ENCODE peak calls at places on chromosome 20, in nine cellular contexts. One of them, this sample, is unnamed.

GRCh38 chr20:47720636-47721427 is 64.4 kb downstream of the SULF2 start:
- DNase-seq in adrenal gland: no peak
- DNase-seq in GM13976: no peak
- DNase-seq in foreskin fibroblast: no peak
- DNase-seq in lower lobe of right lung: no peak
- DNase-seq in AG10803: peak; percentile 58
- DNase-seq in MCF 10A: no peak
- DNase-seq in astrocyte: peak; percentile 86
- DNase-seq in CD4-positive, alpha-beta T cell: no peak
- DNase-seq in this sample: peak; percentile 37

GRCh38 chr20:59137532-59137931 is 26.1 kb upstream of the ZNF831 start:
- DNase-seq in adrenal gland: no peak
- DNase-seq in GM13976: no peak
- DNase-seq in foreskin fibroblast: no peak
- DNase-seq in lower lobe of right lung: no peak
- DNase-seq in AG10803: no peak
- DNase-seq in MCF 10A: no peak
- DNase-seq in astrocyte: no peak
- DNase-seq in CD4-positive, alpha-beta T cell: no peak
- DNase-seq in this sample: no peak

GRCh38 chr20:25020901-25021301 is 28.4 kb upstream of the APMAP start:
- DNase-seq in adrenal gland: peak; percentile 31
- DNase-seq in GM13976: no peak
- DNase-seq in foreskin fibroblast: no peak
- DNase-seq in lower lobe of right lung: no peak
- DNase-seq in AG10803: no peak
- DNase-seq in MCF 10A: no peak
- DNase-seq in astrocyte: no peak
- DNase-seq in CD4-positive, alpha-beta T cell: no peak
- DNase-seq in this sample: no peak

GRCh38 chr20:23397961-23398360 is 23.3 kb downstream of the NAPB start:
- DNase-seq in adrenal gland: no peak
- DNase-seq in GM13976: no peak
- DNase-seq in foreskin fibroblast: peak; percentile 47
- DNase-seq in lower lobe of right lung: no peak
- DNase-seq in AG10803: peak; percentile 24
- DNase-seq in MCF 10A: no peak
- DNase-seq in astrocyte: peak; percentile 20
- DNase-seq in CD4-positive, alpha-beta T cell: no peak
- DNase-seq in this sample: peak; percentile 78

GRCh38 chr20:34312024-34312460 is 8.9 kb upstream of the AHCY start:
- DNase-seq in adrenal gland: no peak
- DNase-seq in GM13976: no peak
- DNase-seq in foreskin fibroblast: no peak
- DNase-seq in lower lobe of right lung: no peak
- DNase-seq in AG10803: no peak
- DNase-seq in MCF 10A: no peak
- DNase-seq in astrocyte: no peak
- DNase-seq in CD4-positive, alpha-beta T cell: no peak
- DNase-seq in this sample: no peak

GRCh38 chr20:48486065-48486464 is 341.7 kb downstream of the PREX1 start:
- DNase-seq in adrenal gland: no peak
- DNase-seq in GM13976: no peak
- DNase-seq in foreskin fibroblast: no peak
- DNase-seq in lower lobe of right lung: no peak
- DNase-seq in AG10803: no peak
- DNase-seq in MCF 10A: no peak
- DNase-seq in astrocyte: no peak
- DNase-seq in CD4-positive, alpha-beta T cell: no peak
- DNase-seq in this sample: no peak

GRCh38 chr20:36574278-36575065 is 1.1 kb downstream of the TGIF2 start:
- DNase-seq in adrenal gland: peak; percentile 60
- DNase-seq in GM13976: peak; percentile 64
- DNase-seq in foreskin fibroblast: peak; percentile 16
- DNase-seq in lower lobe of right lung: peak; percentile 70
- DNase-seq in AG10803: peak; percentile 28
- DNase-seq in MCF 10A: peak; percentile 47
- DNase-seq in astrocyte: peak; percentile 41
- DNase-seq in CD4-positive, alpha-beta T cell: no peak
- DNase-seq in this sample: peak; percentile 47

GRCh38 chr20:18524646-18525045 is 16.9 kb downstream of the SEC23B start:
- DNase-seq in adrenal gland: no peak
- DNase-seq in GM13976: no peak
- DNase-seq in foreskin fibroblast: peak; percentile 87
- DNase-seq in lower lobe of right lung: no peak
- DNase-seq in AG10803: peak; percentile 63
- DNase-seq in MCF 10A: peak; percentile 65
- DNase-seq in astrocyte: peak; percentile 56
- DNase-seq in CD4-positive, alpha-beta T cell: no peak
- DNase-seq in this sample: peak; percentile 42

GRCh38 chr20:11372831-11373230 is 544.9 kb upstream of the BTBD3 start:
- DNase-seq in adrenal gland: no peak
- DNase-seq in GM13976: no peak
- DNase-seq in foreskin fibroblast: no peak
- DNase-seq in lower lobe of right lung: no peak
- DNase-seq in AG10803: no peak
- DNase-seq in MCF 10A: no peak
- DNase-seq in astrocyte: no peak
- DNase-seq in CD4-positive, alpha-beta T cell: no peak
- DNase-seq in this sample: no peak

GRCh38 chr20:40218296-40218955 is 470.6 kb downstream of the MAFB start:
- DNase-seq in adrenal gland: no peak
- DNase-seq in GM13976: no peak
- DNase-seq in foreskin fibroblast: no peak
- DNase-seq in lower lobe of right lung: no peak
- DNase-seq in AG10803: no peak
- DNase-seq in MCF 10A: no peak
- DNase-seq in astrocyte: no peak
- DNase-seq in CD4-positive, alpha-beta T cell: no peak
- DNase-seq in this sample: no peak

GRCh38 chr20:35663813-35664543 is 722 bp downstream of the CPNE1 start:
- DNase-seq in adrenal gland: peak; percentile 60
- DNase-seq in GM13976: peak; percentile 57
- DNase-seq in foreskin fibroblast: no peak
- DNase-seq in lower lobe of right lung: peak; percentile 56
- DNase-seq in AG10803: peak; percentile 6
- DNase-seq in MCF 10A: peak; percentile 51
- DNase-seq in astrocyte: peak; percentile 14
- DNase-seq in CD4-positive, alpha-beta T cell: peak; percentile 53
- DNase-seq in this sample: peak; percentile 46

GRCh38 chr20:33647603-33648395 is 14.3 kb upstream of the C20orf144 start:
- DNase-seq in adrenal gland: no peak
- DNase-seq in GM13976: peak; percentile 76
- DNase-seq in foreskin fibroblast: peak; percentile 57
- DNase-seq in lower lobe of right lung: no peak
- DNase-seq in AG10803: peak; percentile 82
- DNase-seq in MCF 10A: peak; percentile 51
- DNase-seq in astrocyte: peak; percentile 85
- DNase-seq in CD4-positive, alpha-beta T cell: no peak
- DNase-seq in this sample: peak; percentile 69

GRCh38 chr20:6152777-6153176 is 29.9 kb upstream of the FERMT1 start:
- DNase-seq in adrenal gland: no peak
- DNase-seq in GM13976: no peak
- DNase-seq in foreskin fibroblast: no peak
- DNase-seq in lower lobe of right lung: no peak
- DNase-seq in AG10803: no peak
- DNase-seq in MCF 10A: no peak
- DNase-seq in astrocyte: no peak
- DNase-seq in CD4-positive, alpha-beta T cell: no peak
- DNase-seq in this sample: no peak

GRCh38 chr20:3378138-3378537 is 29.3 kb downstream of the DNAAF9 start:
- DNase-seq in adrenal gland: peak; percentile 12
- DNase-seq in GM13976: no peak
- DNase-seq in foreskin fibroblast: no peak
- DNase-seq in lower lobe of right lung: no peak
- DNase-seq in AG10803: no peak
- DNase-seq in MCF 10A: no peak
- DNase-seq in astrocyte: no peak
- DNase-seq in CD4-positive, alpha-beta T cell: no peak
- DNase-seq in this sample: no peak

GRCh38 chr20:3382836-3383235 is 24.6 kb downstream of the DNAAF9 start:
- DNase-seq in adrenal gland: no peak
- DNase-seq in GM13976: no peak
- DNase-seq in foreskin fibroblast: no peak
- DNase-seq in lower lobe of right lung: no peak
- DNase-seq in AG10803: no peak
- DNase-seq in MCF 10A: no peak
- DNase-seq in astrocyte: no peak
- DNase-seq in CD4-positive, alpha-beta T cell: no peak
- DNase-seq in this sample: no peak

DNA sequence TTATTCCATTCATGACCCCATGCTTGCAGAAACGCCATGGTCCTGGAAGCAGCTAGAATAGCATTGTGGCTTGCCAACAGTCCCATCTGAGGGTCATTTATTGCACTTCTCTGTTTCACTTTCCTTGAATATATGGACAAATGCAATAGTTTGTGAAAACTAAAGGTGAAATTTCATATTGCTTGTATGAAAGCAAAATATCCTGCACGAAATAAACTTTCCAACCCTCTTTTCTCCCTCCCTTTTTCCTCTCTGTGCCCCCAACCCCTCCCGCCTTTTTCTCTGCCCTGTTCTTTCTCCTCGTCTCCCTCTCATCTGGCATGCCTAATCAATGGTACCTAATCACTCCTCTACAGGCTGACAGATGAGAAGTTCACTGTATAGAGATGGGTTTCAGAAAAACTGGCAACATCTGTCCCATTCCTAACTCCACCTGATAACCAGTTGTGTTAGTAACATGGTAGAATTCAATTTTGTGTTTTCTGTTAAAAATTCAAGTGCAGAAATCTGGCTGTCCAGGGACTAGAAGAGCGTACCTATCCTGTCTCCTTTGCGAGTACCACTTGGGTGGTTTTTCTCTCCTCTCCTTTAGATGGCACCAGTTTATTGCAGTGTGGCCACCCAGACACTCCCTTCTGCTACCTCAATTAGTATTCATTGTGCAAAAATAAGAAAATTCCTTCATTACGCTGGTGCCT is 198.6 kb downstream of the FOXA2 start:
- DNase-seq in adrenal gland: no peak
- DNase-seq in GM13976: no peak
- DNase-seq in foreskin fibroblast: no peak
- DNase-seq in lower lobe of right lung: no peak
- DNase-seq in AG10803: no peak
- DNase-seq in MCF 10A: peak; percentile 50
- DNase-seq in astrocyte: no peak
- DNase-seq in CD4-positive, alpha-beta T cell: no peak
- DNase-seq in this sample: peak; percentile 7
- TF ChIP-seq CTCF in adrenal gland: no peak
- TF ChIP-seq CTCF in GM13976: no peak
- TF ChIP-seq CTCF in foreskin fibroblast: no peak
- TF ChIP-seq CTCF in lower lobe of right lung: peak; percentile 37
- TF ChIP-seq CTCF in AG10803: no peak
- TF ChIP-seq CTCF in MCF 10A: peak; percentile 27
- TF ChIP-seq CTCF in astrocyte: no peak
- TF ChIP-seq CTCF in CD4-positive, alpha-beta T cell: no peak
- TF ChIP-seq CTCF in this sample: peak; percentile 9

DNA sequence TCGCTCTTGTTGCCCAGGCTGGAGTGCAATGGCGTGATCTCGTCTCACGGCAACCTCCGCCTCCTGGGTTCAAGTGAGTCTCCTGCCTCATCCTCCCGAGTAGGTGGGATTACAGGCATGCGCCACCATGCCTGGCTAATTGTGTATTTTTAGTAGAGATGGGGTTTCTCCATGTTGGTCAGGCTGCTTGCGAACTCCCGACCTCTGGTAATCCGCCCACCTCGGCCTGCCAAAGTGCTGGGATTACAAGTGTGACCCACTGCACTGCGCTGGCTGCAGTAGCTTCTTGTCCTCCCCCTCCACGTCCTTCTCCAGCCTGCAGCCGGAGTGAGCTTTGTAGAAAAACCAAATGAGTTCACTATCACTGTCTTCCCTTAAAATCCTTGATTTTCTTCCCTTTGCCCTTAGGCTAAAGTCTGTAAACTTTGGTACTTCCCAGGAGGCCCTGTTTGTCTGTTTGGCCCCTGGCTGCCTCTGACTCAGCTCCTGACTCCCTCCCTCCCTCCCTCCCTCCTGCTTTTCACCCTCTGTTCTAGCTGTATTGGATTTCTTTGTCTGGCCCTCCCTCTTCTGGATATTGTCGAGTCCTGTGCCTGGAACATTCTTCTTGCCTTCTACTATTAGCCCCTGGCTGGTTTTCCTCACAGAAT is 12.9 kb downstream of the PARD6B start:
- DNase-seq in adrenal gland: peak; percentile 85
- DNase-seq in GM13976: no peak
- DNase-seq in foreskin fibroblast: peak; percentile 91
- DNase-seq in lower lobe of right lung: no peak
- DNase-seq in AG10803: peak; percentile 83
- DNase-seq in MCF 10A: peak; percentile 88
- DNase-seq in astrocyte: peak; percentile 78
- DNase-seq in CD4-positive, alpha-beta T cell: no peak
- DNase-seq in this sample: peak; percentile 94
- TF ChIP-seq CTCF in adrenal gland: peak; percentile 31
- TF ChIP-seq CTCF in GM13976: no peak
- TF ChIP-seq CTCF in foreskin fibroblast: peak; percentile 41
- TF ChIP-seq CTCF in lower lobe of right lung: peak; percentile 13
- TF ChIP-seq CTCF in AG10803: peak; percentile 56
- TF ChIP-seq CTCF in MCF 10A: peak; percentile 34
- TF ChIP-seq CTCF in astrocyte: peak; percentile 15
- TF ChIP-seq CTCF in CD4-positive, alpha-beta T cell: no peak
- TF ChIP-seq CTCF in this sample: peak; percentile 58

DNA sequence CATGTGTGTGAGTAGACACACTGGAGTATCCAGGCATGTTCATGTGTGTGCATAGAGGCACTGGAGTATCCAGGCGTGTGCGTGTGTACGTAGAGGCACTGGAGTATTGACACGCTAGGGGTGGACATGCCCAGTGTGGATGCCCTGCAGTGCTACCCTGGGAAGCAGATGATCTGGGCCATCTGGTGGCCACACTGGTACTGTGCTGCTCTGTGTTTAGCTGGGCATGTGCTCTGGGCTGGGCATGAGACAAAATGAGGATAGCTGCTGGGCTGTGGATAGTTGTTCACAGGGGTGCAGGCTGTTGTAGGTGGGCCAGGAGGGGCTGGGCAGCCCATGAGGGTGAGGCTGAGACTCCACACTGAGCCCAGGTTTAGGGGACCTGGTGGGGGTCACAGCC is 24.0 kb upstream of the NPBWR2 start:
- DNase-seq in adrenal gland: no peak
- DNase-seq in GM13976: no peak
- DNase-seq in foreskin fibroblast: peak; percentile 20
- DNase-seq in lower lobe of right lung: peak; percentile 3
- DNase-seq in AG10803: peak; percentile 34
- DNase-seq in MCF 10A: peak; percentile 33
- DNase-seq in astrocyte: no peak
- DNase-seq in CD4-positive, alpha-beta T cell: no peak
- DNase-seq in this sample: peak; percentile 24
- TF ChIP-seq CTCF in adrenal gland: no peak
- TF ChIP-seq CTCF in GM13976: no peak
- TF ChIP-seq CTCF in foreskin fibroblast: peak; percentile 10
- TF ChIP-seq CTCF in lower lobe of right lung: no peak
- TF ChIP-seq CTCF in AG10803: peak; percentile 22
- TF ChIP-seq CTCF in MCF 10A: peak; percentile 15
- TF ChIP-seq CTCF in astrocyte: peak; percentile 5
- TF ChIP-seq CTCF in CD4-positive, alpha-beta T cell: no peak
- TF ChIP-seq CTCF in this sample: peak; percentile 38

DNA sequence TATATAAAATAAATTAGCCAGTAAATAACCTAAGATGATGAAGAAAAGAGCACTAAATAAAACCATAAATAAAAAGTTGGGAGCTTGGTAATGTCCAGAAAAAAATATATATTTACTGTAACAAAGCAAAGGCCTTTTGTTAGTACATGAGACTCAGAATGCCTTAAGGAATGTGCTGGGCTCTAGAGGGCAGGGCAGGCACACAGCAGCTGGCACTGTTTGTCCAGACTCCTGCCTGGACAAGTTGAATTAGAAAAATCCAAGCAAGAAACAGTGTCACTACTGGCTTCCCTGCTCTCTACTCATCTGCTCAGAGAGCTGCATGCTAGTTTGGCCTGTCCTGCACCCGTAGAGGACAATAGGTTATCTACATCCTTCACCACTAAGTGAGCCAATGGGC is 8.8 kb downstream of the DEFB129 start:
- DNase-seq in adrenal gland: peak; percentile 16
- DNase-seq in GM13976: no peak
- DNase-seq in foreskin fibroblast: no peak
- DNase-seq in lower lobe of right lung: no peak
- DNase-seq in AG10803: peak; percentile 30
- DNase-seq in MCF 10A: peak; percentile 47
- DNase-seq in astrocyte: no peak
- DNase-seq in CD4-positive, alpha-beta T cell: no peak
- DNase-seq in this sample: peak; percentile 13
- TF ChIP-seq CTCF in adrenal gland: no peak
- TF ChIP-seq CTCF in GM13976: no peak
- TF ChIP-seq CTCF in foreskin fibroblast: no peak
- TF ChIP-seq CTCF in lower lobe of right lung: peak; percentile 15
- TF ChIP-seq CTCF in AG10803: peak; percentile 26
- TF ChIP-seq CTCF in MCF 10A: peak; percentile 25
- TF ChIP-seq CTCF in astrocyte: no peak
- TF ChIP-seq CTCF in CD4-positive, alpha-beta T cell: no peak
- TF ChIP-seq CTCF in this sample: peak; percentile 6

This sample was measured in choroid plexus epithelial cell.